ENCODE peak calls at places on chromosomes 5 and 9, in four cellular contexts. Y is SK-N-SH, U is GM12878, W is K562. G is an unnamed sample.

GRCh38 chr9:112777914-112778313 is 27.4 kb downstream of the SNX30 start:
- DNase-seq in Y (no peak), U (no peak), W (no peak), G (no peak)

GRCh38 chr5:106574820-106575219 is 1095.9 kb downstream of the EFNA5 start:
- DNase-seq in Y (no peak), U (no peak), W (no peak), G (no peak)

GRCh38 chr9:106712279-106712678 is 150.7 kb upstream of the ZNF462 start:
- DNase-seq in Y (no peak), U (no peak), W (no peak), G (no peak)

GRCh38 chr5:76944638-76945037 is 8.2 kb upstream of the CRHBP start:
- DNase-seq in Y (no peak), U (no peak), W (no peak), G (no peak)

GRCh38 chr9:110440161-110440560 is 102.5 kb upstream of the TXNDC8 start:
- DNase-seq in Y (no peak), U (no peak), W (no peak), G (no peak)

GRCh38 chr5:61397238-61397637 is 65.2 kb downstream of the ZSWIM6 start:
- DNase-seq in Y (no peak), U (no peak), W (no peak), G (no peak)

GRCh38 chr5:27568811-27569210 is 530.4 kb upstream of the CDH9 start:
- DNase-seq in Y (no peak), U (no peak), W (no peak), G (no peak)

GRCh38 chr9:88781500-88782391 is 209.5 kb upstream of the S1PR3 start:
- DNase-seq in Y (peak), U (no peak), W (peak), G (peak)

GRCh38 chr9:117073071-117073470 is 341.8 kb downstream of the ASTN2 start:
- DNase-seq in Y (peak), U (no peak), W (no peak), G (no peak)

GRCh38 chr5:15731686-15732085 is 231.7 kb downstream of the FBXL7 start:
- DNase-seq in Y (no peak), U (no peak), W (no peak), G (no peak)

GRCh38 chr5:125026900-125027731 is 280.7 kb upstream of the ZNF608 start:
- DNase-seq in Y (no peak), U (no peak), W (no peak), G (no peak)

GRCh38 chr5:175246242-175246891 is 197.6 kb downstream of the DRD1 start:
- DNase-seq in Y (no peak), U (no peak), W (no peak), G (no peak)

GRCh38 chr5:139964266-139964993 is 78.7 kb downstream of the NRG2 start:
- DNase-seq in Y (no peak), U (peak), W (no peak), G (no peak)

GRCh38 chr5:17190799-17191391 is 26.5 kb upstream of the BASP1 start:
- DNase-seq in Y (no peak), U (no peak), W (no peak), G (no peak)

DNA sequence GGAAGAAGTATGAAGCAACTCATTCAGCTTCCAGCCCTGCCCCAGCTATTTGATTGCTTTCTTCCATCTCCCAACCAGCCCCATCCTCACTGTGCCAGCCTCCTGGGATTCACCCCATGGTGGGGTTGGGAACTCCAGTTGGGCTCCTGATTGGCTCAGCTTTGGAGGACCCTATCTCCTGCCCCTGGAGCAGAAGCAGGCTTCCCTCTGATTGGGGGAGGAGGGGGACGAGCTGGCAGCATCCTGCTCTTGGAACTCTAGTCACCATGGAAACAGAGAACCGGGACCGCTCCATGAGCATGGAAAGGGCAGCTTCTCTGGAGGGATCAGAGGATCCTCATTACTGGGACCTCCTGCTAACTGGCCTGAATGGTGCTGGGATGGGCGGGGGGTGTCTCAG is 2.6 kb downstream of the SLC6A7 start:
- DNase-seq in Y (no peak), U (no peak), W (no peak), G (no peak)
- TF ChIP-seq USF1 in Y (no peak), U (no peak), W (no peak), G (no peak)

DNA sequence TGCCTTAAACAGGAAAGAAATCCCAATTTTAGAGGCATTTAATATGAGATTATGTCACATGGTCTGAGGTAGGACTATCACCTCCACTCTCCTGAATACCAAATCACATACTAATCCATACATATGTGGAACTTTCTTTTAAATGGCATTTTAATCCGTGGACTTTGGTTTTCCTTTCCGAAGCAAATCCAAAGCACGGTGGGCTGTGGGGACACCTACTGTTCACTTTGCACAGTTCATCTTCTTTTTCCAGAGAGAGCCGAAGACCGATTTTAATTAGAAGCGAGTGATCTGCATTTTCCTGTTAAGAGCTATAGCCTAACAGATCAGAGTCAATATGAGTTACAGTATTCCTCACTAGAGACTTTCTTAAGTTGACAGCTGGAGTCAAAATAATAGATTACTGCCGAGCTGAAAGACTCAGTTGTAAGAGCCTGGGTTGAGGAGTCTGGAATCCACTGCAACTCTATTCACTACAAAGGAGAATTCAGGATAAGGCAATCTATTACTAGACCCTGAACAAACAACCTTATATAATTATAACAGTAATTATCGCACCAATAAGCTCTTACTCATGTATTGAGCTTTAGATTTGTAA is 144.8 kb downstream of the TRPM6 start:
- DNase-seq in Y (peak), U (no peak), W (peak), G (peak)
- TF ChIP-seq MAX in Y (no peak), U (no peak), W (no peak), G (no peak)

GRCh38 chr5:84379749-84380148 is 4.9 kb downstream of the EDIL3 start:
- DNase-seq in Y (no peak), U (no peak), W (no peak), G (no peak)
- TF ChIP-seq USF1 in Y (no peak), U (no peak), W (no peak), G (no peak)

GRCh38 chr5:93789173-93790070 is 48.0 kb upstream of the POU5F2 start:
- DNase-seq in Y (no peak), U (no peak), W (no peak), G (no peak)
- TF ChIP-seq MAX in Y (peak), U (no peak), W (no peak), G (no peak)

G was measured in WTC11.